ENCODE peak calls at places on chromosome 12, in five cellular contexts. J is NB4, W is SK-MEL-5, M is ACHN, P is MG63. C is an unnamed sample.

GRCh38 chr12:108594-108993 is 42.0 kb downstream of the IQSEC3 start:
- DNase-seq in P (peak), J (no peak), M (peak), W (no peak), C (no peak)

GRCh38 chr12:109153711-109154434 is 37.5 kb downstream of the ACACB start:
- DNase-seq in J (no peak), P (no peak), W (no peak), M (no peak), C (peak)

GRCh38 chr12:25529738-25530137 is 23.3 kb downstream of the LMNTD1 start:
- DNase-seq in M (peak), P (no peak), W (no peak), J (no peak), C (no peak)

GRCh38 chr12:84502907-84503787 is 409.5 kb downstream of the SLC6A15 start:
- DNase-seq in W (peak), P (peak), J (peak), M (peak), C (peak)

GRCh38 chr12:77686760-77687159 is 143.9 kb upstream of the NAV3 start:
- DNase-seq in P (no peak), W (peak), J (peak), M (peak), C (peak)

GRCh38 chr12:53365245-53365904 is 14.6 kb upstream of the SP1 start:
- DNase-seq in W (no peak), P (no peak), M (no peak), J (peak), C (peak)

GRCh38 chr12:122961551-122962329 is 4.5 kb downstream of the ABCB9 start:
- DNase-seq in M (no peak), W (no peak), J (no peak), P (no peak), C (no peak)

GRCh38 chr12:37733856-37734255 is 582.7 kb upstream of the ALG10B start:
- DNase-seq in W (peak), J (no peak), P (no peak), M (no peak), C (peak)

GRCh38 chr12:76457010-76457409 is 102.6 kb downstream of the OSBPL8 start:
- DNase-seq in J (no peak), M (no peak), W (no peak), P (no peak), C (no peak)

GRCh38 chr12:65364021-65364420 is 85.5 kb downstream of the MSRB3 start:
- DNase-seq in W (no peak), J (no peak), P (no peak), M (no peak), C (no peak)

GRCh38 chr12:109739747-109740693 is 26.4 kb downstream of the FAM222A start:
- DNase-seq in P (no peak), W (peak), M (peak), J (peak), C (peak)

GRCh38 chr12:103758310-103759089 is 82.5 kb downstream of the NT5DC3 start:
- DNase-seq in J (no peak), W (no peak), M (no peak), P (peak), C (no peak)

GRCh38 chr12:3964404-3964803 is 91.2 kb upstream of the PARP11 start:
- DNase-seq in W (peak), P (no peak), J (peak), M (peak), C (peak)

GRCh38 chr12:14902465-14902864 is 16.8 kb upstream of the MGP start:
- DNase-seq in M (no peak), W (no peak), J (no peak), P (no peak), C (no peak)

GRCh38 chr12:46523863-46524770 is 151.5 kb upstream of the SLC38A2 start:
- DNase-seq in P (peak), M (peak), W (no peak), J (no peak), C (no peak)

GRCh38 chr12:77167801-77168200 is 102.4 kb upstream of the E2F7 start:
- DNase-seq in W (no peak), M (no peak), P (no peak), J (peak), C (no peak)

GRCh38 chr12:98220636-98221035 is 294.8 kb upstream of the TMPO start:
- DNase-seq in M (no peak), W (no peak), P (no peak), J (no peak), C (no peak)

GRCh38 chr12:12441891-12442461 is 85.1 kb downstream of the BORCS5 start:
- DNase-seq in M (no peak), J (peak), W (no peak), P (no peak), C (peak)

GRCh38 chr12:4700621-4701026 is 19.6 kb upstream of the GALNT8 start:
- DNase-seq in J (no peak), W (no peak), P (no peak), M (no peak), C (peak)

GRCh38 chr12:116436561-116437249 is 122.5 kb upstream of the MAP1LC3B2 start:
- DNase-seq in J (no peak), M (no peak), W (no peak), P (no peak), C (no peak)

GRCh38 chr12:88578821-88579518 is 1.3 kb downstream of the KITLG start:
- DNase-seq in P (peak), W (peak), J (peak), M (peak), C (peak)

GRCh38 chr12:4610481-4610880 is 38.4 kb downstream of the AKAP3 start:
- DNase-seq in W (no peak), P (no peak), J (no peak), M (no peak), C (no peak)

GRCh38 chr12:89947437-89948265 is 239.0 kb upstream of the ATP2B1 start:
- DNase-seq in J (no peak), P (peak), M (peak), W (no peak), C (peak)

GRCh38 chr12:108833757-108834472 is 23.5 kb downstream of the SSH1 start:
- DNase-seq in P (peak), J (no peak), W (peak), M (no peak), C (no peak)

GRCh38 chr12:16606201-16606849 is 363 bp upstream of the LMO3 start:
- DNase-seq in W (peak), P (peak), M (peak), J (peak), C (peak)

GRCh38 chr12:19757317-19757877 is 318.1 kb downstream of the AEBP2 start:
- DNase-seq in J (peak), P (no peak), M (peak), W (peak), C (peak)

GRCh38 chr12:101327547-101327946 is 47.6 kb downstream of the UTP20 start:
- DNase-seq in M (no peak), J (no peak), P (no peak), W (no peak), C (no peak)

GRCh38 chr12:131720921-131721320 is 10.0 kb downstream of the SFSWAP start:
- DNase-seq in M (no peak), J (no peak), W (no peak), P (no peak), C (peak)

GRCh38 chr12:50276912-50277671 is 6.2 kb downstream of the LIMA1 start:
- DNase-seq in W (peak), M (no peak), P (no peak), J (no peak), C (no peak)

GRCh38 chr12:52903855-52904508 is 894 bp downstream of the KRT8 start:
- DNase-seq in W (no peak), P (peak), M (peak), J (peak), C (peak)

GRCh38 chr12:65879878-65880277 is 55.6 kb downstream of the HMGA2 start:
- DNase-seq in M (peak), P (no peak), W (peak), J (no peak), C (no peak)

GRCh38 chr12:29640589-29641345 is 143.0 kb downstream of the TMTC1 start:
- DNase-seq in M (peak), W (no peak), J (no peak), P (peak), C (no peak)

GRCh38 chr12:56565510-56566101 is 44.0 kb downstream of the RBMS2 start:
- DNase-seq in J (peak), W (peak), P (no peak), M (no peak), C (peak)

GRCh38 chr12:69350777-69351176 is 2.6 kb downstream of the LYZ start:
- DNase-seq in P (no peak), W (no peak), J (no peak), M (no peak), C (no peak)

GRCh38 chr12:53299454-53300180 is at the start of gene MYG1:
- DNase-seq in P (peak), J (peak), M (peak), W (peak), C (peak)

GRCh38 chr12:107091381-107091780 is 2.0 kb downstream of the CRY1 start:
- DNase-seq in J (no peak), P (no peak), W (no peak), M (peak), C (no peak)

GRCh38 chr12:64610092-64610659 is at the start of gene RASSF3:
- DNase-seq in M (peak), W (peak), J (peak), P (peak), C (peak)

GRCh38 chr12:106585862-106586534 is 3.2 kb downstream of the RFX4 start:
- DNase-seq in J (no peak), M (no peak), P (no peak), W (no peak), C (no peak)

GRCh38 chr12:93572712-93573551 is 457 bp downstream of the SOCS2 start:
- DNase-seq in P (peak), W (no peak), J (no peak), M (peak), C (no peak)